ENCODE peak calls at places on chromosomes 6 and 20, in nine cellular contexts. One of them, this sample, is unnamed.
A peak's percentile ranks its signal among the peaks of the same experiment; 100 is the strongest.

GRCh38 chr6:105608393-105608705 is 205.5 kb upstream of the PREP start:
- DNase-seq in RPMI7951: no peak
- DNase-seq in activated CD4-positive, alpha-beta T cell treated with anti-CD3 and anti-CD28 coated beads for 24 hours: no peak
- DNase-seq in right atrium auricular region: no peak
- DNase-seq in heart right ventricle: no peak
- DNase-seq in stimulated activated CD4-positive, alpha-beta T cell treated with anti-CD3 and anti-CD28 coated beads, Interleukin-1b, Interleukin-23, amount 100 ng/mL, for 1 hour: no peak
- DNase-seq in activated T-cell treated with anti-CD3 and anti-CD28 coated beads, Interleukin-2, amount 50 U/mL, for 1 hour: no peak
- DNase-seq in OCI-LY7: no peak
- DNase-seq in stimulated activated CD8-positive, alpha-beta memory T cell treated with anti-CD3 and anti-CD28 coated beads, Interleukin-15, amount 100 ng/mL, for 1 hour: no peak
- DNase-seq in this sample: no peak

GRCh38 chr6:85676086-85676729 is 33.5 kb upstream of the SYNCRIP start:
- DNase-seq in heart right ventricle: no peak
- DNase-seq in OCI-LY7: peak; percentile 18
- DNase-seq in activated T-cell treated with anti-CD3 and anti-CD28 coated beads, Interleukin-2, amount 50 U/mL, for 1 hour: no peak
- DNase-seq in stimulated activated CD8-positive, alpha-beta memory T cell treated with anti-CD3 and anti-CD28 coated beads, Interleukin-15, amount 100 ng/mL, for 1 hour: no peak
- DNase-seq in right atrium auricular region: no peak
- DNase-seq in RPMI7951: no peak
- DNase-seq in stimulated activated CD4-positive, alpha-beta T cell treated with anti-CD3 and anti-CD28 coated beads, Interleukin-1b, Interleukin-23, amount 100 ng/mL, for 1 hour: no peak
- DNase-seq in activated CD4-positive, alpha-beta T cell treated with anti-CD3 and anti-CD28 coated beads for 24 hours: no peak
- DNase-seq in this sample: no peak

GRCh38 chr20:11469795-11470495 is 447.7 kb upstream of the BTBD3 start:
- DNase-seq in RPMI7951: no peak
- DNase-seq in stimulated activated CD8-positive, alpha-beta memory T cell treated with anti-CD3 and anti-CD28 coated beads, Interleukin-15, amount 100 ng/mL, for 1 hour: no peak
- DNase-seq in activated T-cell treated with anti-CD3 and anti-CD28 coated beads, Interleukin-2, amount 50 U/mL, for 1 hour: no peak
- DNase-seq in heart right ventricle: no peak
- DNase-seq in OCI-LY7: no peak
- DNase-seq in right atrium auricular region: no peak
- DNase-seq in stimulated activated CD4-positive, alpha-beta T cell treated with anti-CD3 and anti-CD28 coated beads, Interleukin-1b, Interleukin-23, amount 100 ng/mL, for 1 hour: no peak
- DNase-seq in activated CD4-positive, alpha-beta T cell treated with anti-CD3 and anti-CD28 coated beads for 24 hours: no peak
- DNase-seq in this sample: no peak

GRCh38 chr6:108714774-108715414 is 133.3 kb upstream of the ARMC2 start:
- DNase-seq in stimulated activated CD8-positive, alpha-beta memory T cell treated with anti-CD3 and anti-CD28 coated beads, Interleukin-15, amount 100 ng/mL, for 1 hour: no peak
- DNase-seq in RPMI7951: peak; percentile 44
- DNase-seq in heart right ventricle: no peak
- DNase-seq in OCI-LY7: no peak
- DNase-seq in stimulated activated CD4-positive, alpha-beta T cell treated with anti-CD3 and anti-CD28 coated beads, Interleukin-1b, Interleukin-23, amount 100 ng/mL, for 1 hour: no peak
- DNase-seq in activated CD4-positive, alpha-beta T cell treated with anti-CD3 and anti-CD28 coated beads for 24 hours: no peak
- DNase-seq in right atrium auricular region: no peak
- DNase-seq in activated T-cell treated with anti-CD3 and anti-CD28 coated beads, Interleukin-2, amount 50 U/mL, for 1 hour: no peak
- DNase-seq in this sample: no peak

GRCh38 chr6:133957780-133958242 is 4.8 kb downstream of the TBPL1 start:
- DNase-seq in activated T-cell treated with anti-CD3 and anti-CD28 coated beads, Interleukin-2, amount 50 U/mL, for 1 hour: no peak
- DNase-seq in right atrium auricular region: no peak
- DNase-seq in activated CD4-positive, alpha-beta T cell treated with anti-CD3 and anti-CD28 coated beads for 24 hours: no peak
- DNase-seq in stimulated activated CD4-positive, alpha-beta T cell treated with anti-CD3 and anti-CD28 coated beads, Interleukin-1b, Interleukin-23, amount 100 ng/mL, for 1 hour: no peak
- DNase-seq in stimulated activated CD8-positive, alpha-beta memory T cell treated with anti-CD3 and anti-CD28 coated beads, Interleukin-15, amount 100 ng/mL, for 1 hour: no peak
- DNase-seq in OCI-LY7: no peak
- DNase-seq in RPMI7951: no peak
- DNase-seq in heart right ventricle: no peak
- DNase-seq in this sample: no peak

GRCh38 chr20:8602389-8603116 is 466.3 kb upstream of the PLCB4 start:
- DNase-seq in stimulated activated CD4-positive, alpha-beta T cell treated with anti-CD3 and anti-CD28 coated beads, Interleukin-1b, Interleukin-23, amount 100 ng/mL, for 1 hour: no peak
- DNase-seq in activated T-cell treated with anti-CD3 and anti-CD28 coated beads, Interleukin-2, amount 50 U/mL, for 1 hour: no peak
- DNase-seq in stimulated activated CD8-positive, alpha-beta memory T cell treated with anti-CD3 and anti-CD28 coated beads, Interleukin-15, amount 100 ng/mL, for 1 hour: no peak
- DNase-seq in OCI-LY7: peak; percentile 56
- DNase-seq in activated CD4-positive, alpha-beta T cell treated with anti-CD3 and anti-CD28 coated beads for 24 hours: no peak
- DNase-seq in RPMI7951: peak; percentile 32
- DNase-seq in right atrium auricular region: no peak
- DNase-seq in heart right ventricle: no peak
- DNase-seq in this sample: no peak

GRCh38 chr6:151647871-151648639 is 154.2 kb downstream of the CCDC170 start:
- DNase-seq in right atrium auricular region: no peak
- DNase-seq in RPMI7951: no peak
- DNase-seq in stimulated activated CD4-positive, alpha-beta T cell treated with anti-CD3 and anti-CD28 coated beads, Interleukin-1b, Interleukin-23, amount 100 ng/mL, for 1 hour: no peak
- DNase-seq in heart right ventricle: no peak
- DNase-seq in activated CD4-positive, alpha-beta T cell treated with anti-CD3 and anti-CD28 coated beads for 24 hours: no peak
- DNase-seq in stimulated activated CD8-positive, alpha-beta memory T cell treated with anti-CD3 and anti-CD28 coated beads, Interleukin-15, amount 100 ng/mL, for 1 hour: no peak
- DNase-seq in OCI-LY7: peak; percentile 25
- DNase-seq in activated T-cell treated with anti-CD3 and anti-CD28 coated beads, Interleukin-2, amount 50 U/mL, for 1 hour: no peak
- DNase-seq in this sample: peak; percentile 19

GRCh38 chr6:29602564-29603361 is 17.8 kb downstream of the OR2H2 start:
- DNase-seq in RPMI7951: peak; percentile 19
- DNase-seq in OCI-LY7: peak; percentile 11
- DNase-seq in activated CD4-positive, alpha-beta T cell treated with anti-CD3 and anti-CD28 coated beads for 24 hours: no peak
- DNase-seq in stimulated activated CD4-positive, alpha-beta T cell treated with anti-CD3 and anti-CD28 coated beads, Interleukin-1b, Interleukin-23, amount 100 ng/mL, for 1 hour: no peak
- DNase-seq in heart right ventricle: no peak
- DNase-seq in right atrium auricular region: no peak
- DNase-seq in activated T-cell treated with anti-CD3 and anti-CD28 coated beads, Interleukin-2, amount 50 U/mL, for 1 hour: no peak
- DNase-seq in stimulated activated CD8-positive, alpha-beta memory T cell treated with anti-CD3 and anti-CD28 coated beads, Interleukin-15, amount 100 ng/mL, for 1 hour: no peak
- DNase-seq in this sample: no peak

GRCh38 chr6:82237013-82237412 is 10.5 kb downstream of the IBTK start:
- DNase-seq in activated CD4-positive, alpha-beta T cell treated with anti-CD3 and anti-CD28 coated beads for 24 hours: no peak
- DNase-seq in heart right ventricle: no peak
- DNase-seq in stimulated activated CD8-positive, alpha-beta memory T cell treated with anti-CD3 and anti-CD28 coated beads, Interleukin-15, amount 100 ng/mL, for 1 hour: no peak
- DNase-seq in RPMI7951: no peak
- DNase-seq in right atrium auricular region: no peak
- DNase-seq in OCI-LY7: no peak
- DNase-seq in stimulated activated CD4-positive, alpha-beta T cell treated with anti-CD3 and anti-CD28 coated beads, Interleukin-1b, Interleukin-23, amount 100 ng/mL, for 1 hour: no peak
- DNase-seq in activated T-cell treated with anti-CD3 and anti-CD28 coated beads, Interleukin-2, amount 50 U/mL, for 1 hour: no peak
- DNase-seq in this sample: peak; percentile 24

GRCh38 chr6:126764104-126764503 is 354.4 kb upstream of the RSPO3 start:
- DNase-seq in right atrium auricular region: no peak
- DNase-seq in stimulated activated CD8-positive, alpha-beta memory T cell treated with anti-CD3 and anti-CD28 coated beads, Interleukin-15, amount 100 ng/mL, for 1 hour: no peak
- DNase-seq in activated CD4-positive, alpha-beta T cell treated with anti-CD3 and anti-CD28 coated beads for 24 hours: no peak
- DNase-seq in RPMI7951: no peak
- DNase-seq in activated T-cell treated with anti-CD3 and anti-CD28 coated beads, Interleukin-2, amount 50 U/mL, for 1 hour: no peak
- DNase-seq in heart right ventricle: no peak
- DNase-seq in stimulated activated CD4-positive, alpha-beta T cell treated with anti-CD3 and anti-CD28 coated beads, Interleukin-1b, Interleukin-23, amount 100 ng/mL, for 1 hour: no peak
- DNase-seq in OCI-LY7: no peak
- DNase-seq in this sample: no peak

GRCh38 chr6:85644374-85644762 is 1.7 kb upstream of the SYNCRIP start:
- DNase-seq in stimulated activated CD4-positive, alpha-beta T cell treated with anti-CD3 and anti-CD28 coated beads, Interleukin-1b, Interleukin-23, amount 100 ng/mL, for 1 hour: no peak
- DNase-seq in activated T-cell treated with anti-CD3 and anti-CD28 coated beads, Interleukin-2, amount 50 U/mL, for 1 hour: no peak
- DNase-seq in stimulated activated CD8-positive, alpha-beta memory T cell treated with anti-CD3 and anti-CD28 coated beads, Interleukin-15, amount 100 ng/mL, for 1 hour: no peak
- DNase-seq in heart right ventricle: no peak
- DNase-seq in right atrium auricular region: no peak
- DNase-seq in OCI-LY7: no peak
- DNase-seq in activated CD4-positive, alpha-beta T cell treated with anti-CD3 and anti-CD28 coated beads for 24 hours: no peak
- DNase-seq in RPMI7951: no peak
- DNase-seq in this sample: no peak

GRCh38 chr20:13320702-13321101 is 99.6 kb downstream of the ISM1 start:
- DNase-seq in right atrium auricular region: no peak
- DNase-seq in activated CD4-positive, alpha-beta T cell treated with anti-CD3 and anti-CD28 coated beads for 24 hours: no peak
- DNase-seq in RPMI7951: no peak
- DNase-seq in heart right ventricle: no peak
- DNase-seq in stimulated activated CD8-positive, alpha-beta memory T cell treated with anti-CD3 and anti-CD28 coated beads, Interleukin-15, amount 100 ng/mL, for 1 hour: no peak
- DNase-seq in OCI-LY7: no peak
- DNase-seq in activated T-cell treated with anti-CD3 and anti-CD28 coated beads, Interleukin-2, amount 50 U/mL, for 1 hour: no peak
- DNase-seq in stimulated activated CD4-positive, alpha-beta T cell treated with anti-CD3 and anti-CD28 coated beads, Interleukin-1b, Interleukin-23, amount 100 ng/mL, for 1 hour: no peak
- DNase-seq in this sample: no peak

GRCh38 chr20:49567421-49568256 is at the start of gene PTGIS:
- DNase-seq in activated T-cell treated with anti-CD3 and anti-CD28 coated beads, Interleukin-2, amount 50 U/mL, for 1 hour: no peak
- DNase-seq in RPMI7951: no peak
- DNase-seq in stimulated activated CD4-positive, alpha-beta T cell treated with anti-CD3 and anti-CD28 coated beads, Interleukin-1b, Interleukin-23, amount 100 ng/mL, for 1 hour: no peak
- DNase-seq in heart right ventricle: no peak
- DNase-seq in stimulated activated CD8-positive, alpha-beta memory T cell treated with anti-CD3 and anti-CD28 coated beads, Interleukin-15, amount 100 ng/mL, for 1 hour: no peak
- DNase-seq in right atrium auricular region: no peak
- DNase-seq in activated CD4-positive, alpha-beta T cell treated with anti-CD3 and anti-CD28 coated beads for 24 hours: no peak
- DNase-seq in OCI-LY7: no peak
- DNase-seq in this sample: peak; percentile 32

GRCh38 chr6:36335465-36336209 is 1.1 kb downstream of the BNIP5 start:
- DNase-seq in activated CD4-positive, alpha-beta T cell treated with anti-CD3 and anti-CD28 coated beads for 24 hours: no peak
- DNase-seq in RPMI7951: no peak
- DNase-seq in stimulated activated CD8-positive, alpha-beta memory T cell treated with anti-CD3 and anti-CD28 coated beads, Interleukin-15, amount 100 ng/mL, for 1 hour: no peak
- DNase-seq in heart right ventricle: no peak
- DNase-seq in OCI-LY7: no peak
- DNase-seq in stimulated activated CD4-positive, alpha-beta T cell treated with anti-CD3 and anti-CD28 coated beads, Interleukin-1b, Interleukin-23, amount 100 ng/mL, for 1 hour: no peak
- DNase-seq in right atrium auricular region: no peak
- DNase-seq in activated T-cell treated with anti-CD3 and anti-CD28 coated beads, Interleukin-2, amount 50 U/mL, for 1 hour: no peak
- DNase-seq in this sample: no peak

GRCh38 chr6:156809034-156809433 is 31.9 kb downstream of the ARID1B start:
- DNase-seq in heart right ventricle: no peak
- DNase-seq in right atrium auricular region: no peak
- DNase-seq in RPMI7951: peak; percentile 62
- DNase-seq in stimulated activated CD4-positive, alpha-beta T cell treated with anti-CD3 and anti-CD28 coated beads, Interleukin-1b, Interleukin-23, amount 100 ng/mL, for 1 hour: no peak
- DNase-seq in stimulated activated CD8-positive, alpha-beta memory T cell treated with anti-CD3 and anti-CD28 coated beads, Interleukin-15, amount 100 ng/mL, for 1 hour: no peak
- DNase-seq in OCI-LY7: peak; percentile 80
- DNase-seq in activated CD4-positive, alpha-beta T cell treated with anti-CD3 and anti-CD28 coated beads for 24 hours: no peak
- DNase-seq in activated T-cell treated with anti-CD3 and anti-CD28 coated beads, Interleukin-2, amount 50 U/mL, for 1 hour: no peak
- DNase-seq in this sample: peak; percentile 67

GRCh38 chr6:37516076-37516919 is 16.6 kb upstream of the CCDC167 start:
- DNase-seq in activated T-cell treated with anti-CD3 and anti-CD28 coated beads, Interleukin-2, amount 50 U/mL, for 1 hour: peak; percentile 82
- DNase-seq in stimulated activated CD4-positive, alpha-beta T cell treated with anti-CD3 and anti-CD28 coated beads, Interleukin-1b, Interleukin-23, amount 100 ng/mL, for 1 hour: peak; percentile 85
- DNase-seq in OCI-LY7: peak; percentile 59
- DNase-seq in RPMI7951: peak; percentile 76
- DNase-seq in right atrium auricular region: no peak
- DNase-seq in heart right ventricle: no peak
- DNase-seq in activated CD4-positive, alpha-beta T cell treated with anti-CD3 and anti-CD28 coated beads for 24 hours: peak; percentile 80
- DNase-seq in stimulated activated CD8-positive, alpha-beta memory T cell treated with anti-CD3 and anti-CD28 coated beads, Interleukin-15, amount 100 ng/mL, for 1 hour: peak; percentile 70
- DNase-seq in this sample: peak; percentile 19

GRCh38 chr20:1397710-1398109 is 4.9 kb upstream of the FKBP1A start:
- DNase-seq in stimulated activated CD4-positive, alpha-beta T cell treated with anti-CD3 and anti-CD28 coated beads, Interleukin-1b, Interleukin-23, amount 100 ng/mL, for 1 hour: no peak
- DNase-seq in RPMI7951: no peak
- DNase-seq in stimulated activated CD8-positive, alpha-beta memory T cell treated with anti-CD3 and anti-CD28 coated beads, Interleukin-15, amount 100 ng/mL, for 1 hour: no peak
- DNase-seq in activated T-cell treated with anti-CD3 and anti-CD28 coated beads, Interleukin-2, amount 50 U/mL, for 1 hour: no peak
- DNase-seq in right atrium auricular region: no peak
- DNase-seq in activated CD4-positive, alpha-beta T cell treated with anti-CD3 and anti-CD28 coated beads for 24 hours: no peak
- DNase-seq in OCI-LY7: no peak
- DNase-seq in heart right ventricle: no peak
- DNase-seq in this sample: no peak

GRCh38 chr6:169984181-169985120 is 233.0 kb downstream of the ERMARD start:
- DNase-seq in RPMI7951: no peak
- DNase-seq in activated T-cell treated with anti-CD3 and anti-CD28 coated beads, Interleukin-2, amount 50 U/mL, for 1 hour: no peak
- DNase-seq in activated CD4-positive, alpha-beta T cell treated with anti-CD3 and anti-CD28 coated beads for 24 hours: no peak
- DNase-seq in stimulated activated CD4-positive, alpha-beta T cell treated with anti-CD3 and anti-CD28 coated beads, Interleukin-1b, Interleukin-23, amount 100 ng/mL, for 1 hour: no peak
- DNase-seq in stimulated activated CD8-positive, alpha-beta memory T cell treated with anti-CD3 and anti-CD28 coated beads, Interleukin-15, amount 100 ng/mL, for 1 hour: no peak
- DNase-seq in OCI-LY7: no peak
- DNase-seq in heart right ventricle: no peak
- DNase-seq in right atrium auricular region: no peak
- DNase-seq in this sample: no peak

GRCh38 chr6:48378874-48379407 is 267.9 kb upstream of the PTCHD4 start:
- DNase-seq in RPMI7951: no peak
- DNase-seq in stimulated activated CD8-positive, alpha-beta memory T cell treated with anti-CD3 and anti-CD28 coated beads, Interleukin-15, amount 100 ng/mL, for 1 hour: no peak
- DNase-seq in right atrium auricular region: no peak
- DNase-seq in activated CD4-positive, alpha-beta T cell treated with anti-CD3 and anti-CD28 coated beads for 24 hours: no peak
- DNase-seq in stimulated activated CD4-positive, alpha-beta T cell treated with anti-CD3 and anti-CD28 coated beads, Interleukin-1b, Interleukin-23, amount 100 ng/mL, for 1 hour: no peak
- DNase-seq in heart right ventricle: no peak
- DNase-seq in OCI-LY7: no peak
- DNase-seq in activated T-cell treated with anti-CD3 and anti-CD28 coated beads, Interleukin-2, amount 50 U/mL, for 1 hour: no peak
- DNase-seq in this sample: no peak

GRCh38 chr20:3323398-3323797 is 84.1 kb downstream of the DNAAF9 start:
- DNase-seq in OCI-LY7: no peak
- DNase-seq in heart right ventricle: no peak
- DNase-seq in stimulated activated CD4-positive, alpha-beta T cell treated with anti-CD3 and anti-CD28 coated beads, Interleukin-1b, Interleukin-23, amount 100 ng/mL, for 1 hour: no peak
- DNase-seq in RPMI7951: peak; percentile 47
- DNase-seq in activated T-cell treated with anti-CD3 and anti-CD28 coated beads, Interleukin-2, amount 50 U/mL, for 1 hour: no peak
- DNase-seq in right atrium auricular region: no peak
- DNase-seq in activated CD4-positive, alpha-beta T cell treated with anti-CD3 and anti-CD28 coated beads for 24 hours: no peak
- DNase-seq in stimulated activated CD8-positive, alpha-beta memory T cell treated with anti-CD3 and anti-CD28 coated beads, Interleukin-15, amount 100 ng/mL, for 1 hour: no peak
- DNase-seq in this sample: no peak

GRCh38 chr6:22954749-22955385 is 385.5 kb downstream of the HDGFL1 start:
- DNase-seq in activated CD4-positive, alpha-beta T cell treated with anti-CD3 and anti-CD28 coated beads for 24 hours: no peak
- DNase-seq in stimulated activated CD4-positive, alpha-beta T cell treated with anti-CD3 and anti-CD28 coated beads, Interleukin-1b, Interleukin-23, amount 100 ng/mL, for 1 hour: no peak
- DNase-seq in OCI-LY7: no peak
- DNase-seq in RPMI7951: no peak
- DNase-seq in stimulated activated CD8-positive, alpha-beta memory T cell treated with anti-CD3 and anti-CD28 coated beads, Interleukin-15, amount 100 ng/mL, for 1 hour: no peak
- DNase-seq in activated T-cell treated with anti-CD3 and anti-CD28 coated beads, Interleukin-2, amount 50 U/mL, for 1 hour: no peak
- DNase-seq in right atrium auricular region: no peak
- DNase-seq in heart right ventricle: no peak
- DNase-seq in this sample: peak; percentile 17

GRCh38 chr6:104381907-104382306 is 477.8 kb downstream of the HACE1 start:
- DNase-seq in stimulated activated CD8-positive, alpha-beta memory T cell treated with anti-CD3 and anti-CD28 coated beads, Interleukin-15, amount 100 ng/mL, for 1 hour: no peak
- DNase-seq in stimulated activated CD4-positive, alpha-beta T cell treated with anti-CD3 and anti-CD28 coated beads, Interleukin-1b, Interleukin-23, amount 100 ng/mL, for 1 hour: no peak
- DNase-seq in right atrium auricular region: no peak
- DNase-seq in activated CD4-positive, alpha-beta T cell treated with anti-CD3 and anti-CD28 coated beads for 24 hours: no peak
- DNase-seq in RPMI7951: no peak
- DNase-seq in activated T-cell treated with anti-CD3 and anti-CD28 coated beads, Interleukin-2, amount 50 U/mL, for 1 hour: no peak
- DNase-seq in OCI-LY7: no peak
- DNase-seq in heart right ventricle: no peak
- DNase-seq in this sample: no peak